ENCODE peak calls at places on chromosomes 16 and 17, in six cellular contexts. T is GM12891; Y is natural killer cell treated with Interleukin-12 subunit alpha and Interleukin-12 subunit beta and Interleukin-15 and Interleukin-18, amount 100 ng/mL, for 72 hours; V is cardiac muscle cell; B is EL; Z is GM03348. G is an unnamed sample.

GRCh38 chr17:694239-694638 is 20.4 kb downstream of the VPS53 start:
- DNase-seq in Y (no peak), B (peak; percentile 98), T (no peak), V (peak; percentile 87), Z (peak; percentile 80), G (peak; percentile 80)

GRCh38 chr16:77877712-77878111 is 89.3 kb downstream of the VAT1L start:
- DNase-seq in B (peak; percentile 66), Z (peak; percentile 20), V (peak; percentile 65), Y (no peak), T (no peak), G (no peak)

GRCh38 chr16:85056211-85056748 is 28.7 kb downstream of the KIAA0513 start:
- DNase-seq in B (peak; percentile 6), Y (peak; percentile 38), V (peak; percentile 48), Z (peak; percentile 67), T (no peak), G (no peak)

GRCh38 chr17:5540321-5540720 is 44.0 kb downstream of the NLRP1 start:
- DNase-seq in Y (no peak), Z (no peak), B (no peak), V (no peak), T (no peak), G (no peak)

GRCh38 chr17:82436601-82437324 is 13.8 kb downstream of the CYBC1 start:
- DNase-seq in Y (no peak), V (no peak), T (no peak), Z (no peak), B (no peak), G (no peak)

GRCh38 chr16:72637306-72637705 is 410.6 kb downstream of the ZFHX3 start:
- DNase-seq in V (peak; percentile 77), Y (no peak), Z (peak; percentile 43), B (peak; percentile 88), T (no peak), G (no peak)

GRCh38 chr17:81401727-81402529 is 6.7 kb downstream of the BAHCC1 start:
- DNase-seq in V (peak; percentile 65), Z (peak; percentile 28), T (no peak), Y (no peak), B (peak; percentile 35), G (no peak)

GRCh38 chr17:82003411-82004381 is 19.0 kb downstream of the CENPX start:
- DNase-seq in V (peak; percentile 96), T (no peak), Y (no peak), B (peak; percentile 99), Z (peak; percentile 96), G (peak; percentile 96)

GRCh38 chr16:83420206-83420760 is 387.5 kb upstream of the HSBP1 start:
- DNase-seq in Z (peak; percentile 36), Y (no peak), V (peak; percentile 69), T (no peak), B (peak; percentile 33), G (no peak)

GRCh38 chr16:3963203-3963602 is 82.7 kb upstream of the CREBBP start:
- DNase-seq in B (no peak), Y (peak; percentile 56), T (no peak), V (peak; percentile 30), Z (no peak), G (no peak)

GRCh38 chr17:78409191-78409621 is 30.8 kb downstream of the PGS1 start:
- DNase-seq in V (no peak), Z (no peak), T (no peak), Y (no peak), B (no peak), G (peak; percentile 43)

GRCh38 chr17:75069783-75070182 is 18.0 kb upstream of the SLC16A5 start:
- DNase-seq in V (no peak), B (no peak), Z (peak; percentile 63), Y (no peak), T (no peak), G (no peak)

GRCh38 chr17:488993-489757 is 136.6 kb upstream of the RPH3AL start:
- DNase-seq in Y (no peak), V (peak; percentile 69), B (peak; percentile 52), T (no peak), Z (no peak), G (peak; percentile 5)

GRCh38 chr16:48123104-48123788 is 32.5 kb downstream of the ABCC12 start:
- DNase-seq in B (peak; percentile 99), Y (no peak), T (no peak), V (peak; percentile 95), Z (peak; percentile 94), G (peak; percentile 79)

GRCh38 chr16:2082171-2082982 is 34.6 kb downstream of the TSC2 start:
- DNase-seq in B (no peak), V (peak; percentile 45), Y (no peak), T (no peak), Z (no peak), G (no peak)

GRCh38 chr17:30344283-30345088 is 10.6 kb upstream of the TMIGD1 start:
- DNase-seq in Y (no peak), Z (peak; percentile 36), B (no peak), T (no peak), V (peak; percentile 97), G (peak; percentile 98)

GRCh38 chr17:19461139-19461538 is 50.1 kb downstream of the RNF112 start:
- DNase-seq in T (no peak), Y (no peak), Z (no peak), B (no peak), V (no peak), G (no peak)

GRCh38 chr17:40509626-40510327 is 8.4 kb upstream of the TNS4 start:
- DNase-seq in Y (no peak), V (no peak), B (no peak), Z (no peak), T (no peak), G (no peak)

GRCh38 chr16:78844682-78845081 is 745.2 kb downstream of the WWOX start:
- DNase-seq in V (no peak), T (no peak), B (no peak), Z (no peak), Y (no peak), G (no peak)

GRCh38 chr17:80984749-80985148 is 6.9 kb upstream of the CHMP6 start:
- DNase-seq in Z (peak; percentile 95), V (peak; percentile 94), Y (no peak), T (no peak), B (peak; percentile 98), G (peak; percentile 41)

GRCh38 chr17:81537343-81537855 is 9.2 kb downstream of the FSCN2 start:
- DNase-seq in V (peak; percentile 21), T (no peak), Z (peak; percentile 49), Y (no peak), B (no peak), G (peak; percentile 42)

GRCh38 chr17:73318427-73318813 is 6.6 kb upstream of the CDC42EP4 start:
- DNase-seq in Z (no peak), T (no peak), B (no peak), Y (no peak), V (no peak), G (no peak)

GRCh38 chr16:55499951-55500350 is 8.9 kb upstream of the LPCAT2 start:
- DNase-seq in B (peak; percentile 98), Z (peak; percentile 91), Y (no peak), V (peak; percentile 97), T (no peak), G (peak; percentile 86)

GRCh38 chr17:20008242-20009051 is 712 bp upstream of the SPECC1 start:
- DNase-seq in T (peak; percentile 25), B (peak; percentile 32), V (no peak), Z (peak; percentile 41), Y (peak; percentile 65), G (no peak)

GRCh38 chr16:56190903-56191806 is at the start of gene GNAO1:
- DNase-seq in Z (peak; percentile 85), V (peak; percentile 72), Y (no peak), T (peak; percentile 53), B (peak; percentile 82), G (peak; percentile 43)

GRCh38 chr16:30660424-30661251 is 2.4 kb downstream of the FBRS start:
- DNase-seq in V (no peak), Z (no peak), B (peak; percentile 36), T (no peak), Y (peak; percentile 91), G (no peak)